ENCODE peak calls at places on chromosomes 6 and 20, in four cellular contexts. X is IMR-90, J is H9, S is H1. G is an unnamed sample.

GRCh38 chr20:47305667-47306066 is 50.8 kb downstream of the ZMYND8 start:
- DNase-seq in X (peak), J (no peak), S (no peak), G (no peak)

GRCh38 chr6:50410577-50410976 is 302.7 kb upstream of the TFAP2D start:
- DNase-seq in X (no peak), J (no peak), S (no peak), G (no peak)

GRCh38 chr6:137370871-137371633 is 123.1 kb downstream of the OLIG3 start:
- DNase-seq in X (no peak), J (no peak), S (no peak), G (peak)

GRCh38 chr6:80547827-80548226 is 441.4 kb downstream of the BCKDHB start:
- DNase-seq in X (peak), J (no peak), S (no peak), G (no peak)

GRCh38 chr20:50189681-50190250 is 864 bp upstream of the CEBPB start:
- DNase-seq in X (no peak), J (peak), S (no peak), G (peak)

GRCh38 chr6:65538644-65539043 is 168.4 kb downstream of the EYS start:
- DNase-seq in X (no peak), J (no peak), S (peak), G (peak)

GRCh38 chr20:1861347-1861987 is 33.7 kb upstream of the SIRPA start:
- DNase-seq in X (peak), J (no peak), S (no peak), G (no peak)

GRCh38 chr6:144415014-144415413 is 129.9 kb downstream of the UTRN start:
- DNase-seq in X (peak), J (no peak), S (no peak), G (no peak)

GRCh38 chr20:29298759-29299613 is 1958.5 kb upstream of the DEFB115 start:
- DNase-seq in X (no peak), J (no peak), S (no peak), G (peak)

GRCh38 chr6:28606424-28607391 is 81.0 kb downstream of the GPX5 start:
- DNase-seq in X (peak), J (peak), S (no peak), G (peak)

GRCh38 chr6:131936156-131936555 is 15.0 kb downstream of the CCN2 start:
- DNase-seq in X (no peak), J (no peak), S (no peak), G (no peak)

GRCh38 chr6:125858427-125859320 is 67.9 kb downstream of the NCOA7 start:
- DNase-seq in X (peak), J (peak), S (peak), G (peak)

GRCh38 chr20:38278150-38278549 is 17.6 kb upstream of the KIAA1755 start:
- DNase-seq in X (peak), J (no peak), S (no peak), G (no peak)

GRCh38 chr20:38277691-38278090 is 17.2 kb upstream of the KIAA1755 start:
- DNase-seq in X (no peak), J (no peak), S (no peak), G (no peak)

GRCh38 chr20:38277285-38277684 is 16.8 kb upstream of the KIAA1755 start:
- DNase-seq in X (no peak), J (no peak), S (no peak), G (no peak)

GRCh38 chr20:38275815-38276550 is 15.4 kb upstream of the KIAA1755 start:
- DNase-seq in X (peak), J (no peak), S (no peak), G (no peak)

GRCh38 chr20:38278763-38279162 is 18.2 kb upstream of the KIAA1755 start:
- DNase-seq in X (no peak), J (no peak), S (no peak), G (no peak)
- H2BK5ac ChIP-seq in X (no peak), J (no peak), S (no peak), G (no peak)

GRCh38 chr6:148263961-148264360 is 78.7 kb upstream of the SASH1 start:
- DNase-seq in X (peak), J (no peak), S (no peak), G (no peak)

GRCh38 chr6:148269386-148269785 is 73.3 kb upstream of the SASH1 start:
- DNase-seq in X (no peak), J (no peak), S (no peak), G (no peak)

GRCh38 chr6:148263010-148263409 is 79.6 kb upstream of the SASH1 start:
- DNase-seq in X (no peak), J (no peak), S (no peak), G (no peak)

GRCh38 chr6:148261470-148261869 is 81.2 kb upstream of the SASH1 start:
- DNase-seq in X (no peak), J (peak), S (no peak), G (no peak)

GRCh38 chr6:148265058-148265457 is 77.6 kb upstream of the SASH1 start:
- DNase-seq in X (no peak), J (no peak), S (no peak), G (peak)
- H4K5ac ChIP-seq in X (no peak), J (no peak), S (no peak), G (no peak)

DNA sequence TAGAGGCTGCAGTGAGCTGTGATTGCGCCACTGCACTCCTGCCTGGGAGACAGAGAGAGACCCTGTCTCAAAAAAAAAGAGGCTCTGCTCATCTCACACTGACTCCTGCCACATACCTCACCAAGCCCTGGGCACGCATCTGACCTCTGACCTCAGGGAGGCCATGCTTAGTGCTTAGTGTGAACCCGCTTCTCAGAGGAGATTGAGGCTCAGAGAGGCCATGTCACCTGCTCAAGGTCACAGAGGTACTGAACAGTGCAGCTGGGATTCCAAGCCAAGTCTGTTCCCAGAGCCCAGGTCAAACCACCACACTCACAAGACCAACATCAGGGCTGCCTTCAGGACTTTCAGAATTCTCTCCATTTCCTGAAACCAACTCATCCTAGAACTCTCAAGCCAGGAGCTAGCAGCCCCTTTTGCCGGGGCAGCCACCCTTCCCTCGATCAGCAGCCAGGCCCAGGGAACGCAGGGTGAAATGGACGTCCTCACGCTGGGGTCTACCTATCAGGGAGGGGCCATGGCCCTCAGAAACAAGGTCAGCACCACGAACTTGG is 2.9 kb downstream of the CABLES2 start:
- DNase-seq in X (no peak), J (no peak), S (no peak), G (no peak)
- H2BK5ac ChIP-seq in X (no peak), J (no peak), S (peak), G (no peak)

DNA sequence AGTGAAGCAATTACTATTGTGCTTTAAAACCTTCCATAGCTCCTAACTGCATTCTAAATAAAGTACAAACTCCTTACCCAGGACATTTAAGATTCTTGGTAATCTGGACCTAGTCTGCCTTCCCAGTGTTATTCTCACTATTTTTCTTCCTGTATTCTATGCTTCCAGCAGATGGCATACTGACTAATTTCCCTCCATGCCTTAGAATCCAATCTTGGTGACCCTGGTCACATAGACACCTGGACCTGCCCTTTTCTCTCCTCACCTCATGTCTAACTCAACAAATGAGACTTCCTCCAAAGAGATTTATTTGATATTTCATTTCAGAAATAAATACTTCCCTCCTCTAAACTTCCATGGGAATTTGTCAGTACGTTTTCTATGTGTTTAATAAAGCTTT is 25.8 kb downstream of the ROS1 start:
- DNase-seq in X (peak), J (no peak), S (no peak), G (peak)
- H4K5ac ChIP-seq in X (no peak), J (no peak), S (no peak), G (no peak)

GRCh38 chr6:36807143-36807542 is 32.1 kb downstream of the CPNE5 start:
- DNase-seq in X (no peak), J (no peak), S (no peak), G (no peak)

GRCh38 chr6:36804549-36804948 is 34.7 kb downstream of the CPNE5 start:
- DNase-seq in X (no peak), J (no peak), S (no peak), G (no peak)

GRCh38 chr6:36807750-36808149 is 31.5 kb downstream of the CPNE5 start:
- DNase-seq in X (no peak), J (no peak), S (no peak), G (peak)

GRCh38 chr6:36805107-36805797 is 34.0 kb downstream of the CPNE5 start:
- DNase-seq in X (no peak), J (no peak), S (no peak), G (no peak)

DNA sequence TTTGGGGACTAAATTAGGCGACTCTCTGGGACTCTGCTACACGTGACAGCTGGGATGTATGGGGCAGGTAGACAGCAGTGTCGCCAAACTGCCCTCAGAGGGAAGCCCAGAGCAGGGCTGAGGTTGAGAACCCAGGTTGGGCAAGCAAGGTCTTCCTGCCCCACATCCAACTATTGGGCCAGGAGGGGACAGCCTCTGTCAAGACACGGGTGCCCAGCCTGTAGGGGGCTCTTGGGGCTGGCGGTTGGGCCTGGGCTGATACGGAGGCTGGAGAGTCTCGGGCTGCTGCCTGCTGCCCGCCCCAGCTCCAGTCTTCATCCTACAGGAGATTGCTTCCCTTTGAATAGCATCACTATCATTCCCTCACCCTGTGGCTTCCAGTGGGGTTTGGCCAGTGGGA is 33.3 kb downstream of the CPNE5 start:
- DNase-seq in X (no peak), J (peak), S (no peak), G (peak)
- H2BK5ac ChIP-seq in X (no peak), J (no peak), S (no peak), G (no peak)

DNA sequence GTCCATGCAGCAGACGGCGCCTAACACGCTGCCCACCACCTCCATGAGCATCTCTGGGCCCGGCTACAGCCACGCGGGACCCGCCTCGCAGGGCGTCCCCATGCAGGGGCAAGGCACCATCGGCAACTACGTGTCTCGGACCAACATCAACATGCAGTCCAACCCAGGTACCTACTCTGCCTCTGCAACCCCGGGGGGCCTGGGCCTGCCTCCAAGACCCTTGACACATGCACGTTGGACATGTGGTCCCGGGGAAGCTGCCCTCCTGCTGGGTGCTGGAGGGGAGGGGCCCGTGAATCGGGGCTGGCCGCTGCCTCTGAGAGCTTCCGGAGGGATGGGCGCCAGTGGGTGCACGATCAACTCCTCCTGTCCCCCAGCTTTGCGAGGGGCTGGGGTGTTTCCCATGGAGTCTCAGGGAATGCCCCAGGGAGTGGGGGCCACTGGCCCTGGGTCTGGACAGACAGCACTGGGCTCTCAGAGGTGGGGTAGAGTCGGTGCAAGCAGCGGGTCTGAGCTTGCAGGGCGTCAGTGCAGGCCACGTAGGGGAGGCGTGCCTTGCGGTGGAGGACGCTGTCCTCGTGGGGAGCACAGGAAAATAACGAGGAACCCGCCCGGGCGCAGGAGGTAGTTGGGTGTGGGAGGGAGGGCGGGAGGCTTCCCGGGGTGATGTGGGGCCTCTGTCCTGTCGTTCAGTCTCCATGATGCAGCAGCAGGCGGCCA is 19.4 kb downstream of the SS18L1 start:
- DNase-seq in X (no peak), J (no peak), S (no peak), G (no peak)
- H4K5ac ChIP-seq in X (no peak), J (no peak), S (no peak), G (no peak)

GRCh38 chr6:24403501-24403824 is 727 bp downstream of the MRS2 start:
- DNase-seq in X (no peak), J (no peak), S (no peak), G (peak)
- H2BK5ac ChIP-seq in X (peak), J (no peak), S (peak), G (peak)

GRCh38 chr6:20044883-20045282 is 167.4 kb downstream of the MBOAT1 start:
- DNase-seq in X (no peak), J (no peak), S (no peak), G (no peak)
- H4K5ac ChIP-seq in X (no peak), J (no peak), S (no peak), G (no peak)

DNA sequence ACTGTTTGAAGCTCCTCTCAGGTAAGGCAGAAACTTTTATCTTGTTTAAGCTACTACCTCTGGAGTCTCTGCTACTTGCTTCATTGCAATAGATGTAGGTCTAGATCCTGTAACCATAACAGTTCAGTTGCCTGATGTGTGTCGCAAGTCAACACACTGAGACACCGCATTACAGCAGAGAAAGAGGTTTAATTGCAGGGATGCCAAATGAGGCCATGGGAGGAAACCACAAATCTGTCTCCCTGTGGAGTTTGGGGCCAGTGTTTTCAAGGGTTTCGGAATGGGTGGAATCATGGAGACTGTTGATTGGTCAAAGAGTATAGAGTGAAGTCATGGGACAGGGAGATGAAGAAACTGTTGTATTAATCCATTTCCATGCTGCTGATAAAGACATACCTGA is 57.1 kb upstream of the RBM24 start:
- DNase-seq in X (no peak), J (no peak), S (no peak), G (no peak)
- H2BK5ac ChIP-seq in X (no peak), J (no peak), S (no peak), G (no peak)

G was measured in mesendoderm.